ENCODE peak calls at places on chromosomes 2 and 18, in ten cellular contexts. N is right atrium auricular region, C is breast epithelium, W is OCI-LY7, E is psoas muscle, P is body of pancreas, O is uterus, A is H9, X is IMR-90, B is left ventricle myocardium inferior. Z is an unnamed sample.

GRCh38 chr2:214484239-214484638 is 73.4 kb downstream of the VWC2L start:
- DNase-seq in N (no peak), C (no peak), W (no peak), E (no peak), P (no peak), O (no peak), A (no peak), X (no peak), B (no peak), Z (no peak)

GRCh38 chr2:219697811-219698683 is 70.6 kb downstream of the SLC4A3 start:
- DNase-seq in N (peak; percentile 32), C (no peak), W (no peak), E (peak; percentile 57), P (no peak), O (no peak), A (no peak), X (no peak), B (no peak), Z (no peak)

GRCh38 chr18:62663731-62664336 is 51.5 kb upstream of the PHLPP1 start:
- DNase-seq in N (no peak), C (no peak), W (no peak), E (no peak), P (no peak), O (no peak), A (no peak), X (peak; percentile 10), B (no peak), Z (no peak)

GRCh38 chr18:43238429-43238828 is 38.9 kb downstream of the SYT4 start:
- DNase-seq in N (no peak), C (no peak), W (no peak), E (no peak), P (no peak), O (no peak), A (no peak), X (no peak), B (no peak), Z (no peak)

GRCh38 chr2:215624423-215624829 is 188.6 kb upstream of the FN1 start:
- DNase-seq in N (peak; percentile 62), C (no peak), W (no peak), E (no peak), P (no peak), O (peak; percentile 61), A (no peak), X (peak; percentile 100), B (no peak), Z (peak; percentile 61)

GRCh38 chr2:100008960-100009359 is 133.4 kb downstream of the AFF3 start:
- DNase-seq in N (no peak), C (no peak), W (no peak), E (no peak), P (no peak), O (no peak), A (no peak), X (peak; percentile 76), B (no peak), Z (no peak)

GRCh38 chr2:104444392-104444791 is 409.5 kb upstream of the POU3F3 start:
- DNase-seq in N (no peak), C (no peak), W (no peak), E (no peak), P (no peak), O (no peak), A (no peak), X (no peak), B (no peak), Z (no peak)

GRCh38 chr2:136411946-136412345 is 294.0 kb upstream of the CXCR4 start:
- DNase-seq in N (no peak), C (no peak), W (no peak), E (no peak), P (no peak), O (no peak), A (no peak), X (no peak), B (no peak), Z (no peak)

GRCh38 chr2:113750385-113750784 is 6.1 kb downstream of the SLC35F5 start:
- DNase-seq in N (no peak), C (no peak), W (no peak), E (no peak), P (no peak), O (no peak), A (no peak), X (no peak), B (no peak), Z (no peak)

GRCh38 chr2:238846503-238847431 is 1.1 kb upstream of the TWIST2 start:
- DNase-seq in N (no peak), C (no peak), W (no peak), E (no peak), P (no peak), O (peak; percentile 44), A (peak; percentile 55), X (no peak), B (no peak), Z (peak; percentile 26)

GRCh38 chr18:23498877-23499570 is 4.3 kb upstream of the RMC1 start:
- DNase-seq in N (peak; percentile 71), C (peak; percentile 47), W (peak; percentile 93), E (peak; percentile 66), P (peak; percentile 71), O (peak; percentile 61), A (peak; percentile 79), X (peak; percentile 74), B (peak; percentile 30), Z (peak; percentile 73)

GRCh38 chr2:24491626-24492282 is 700 bp downstream of the NCOA1 start:
- DNase-seq in N (no peak), C (peak; percentile 26), W (peak; percentile 54), E (peak; percentile 81), P (peak; percentile 45), O (peak; percentile 40), A (peak; percentile 43), X (no peak), B (peak; percentile 61), Z (peak; percentile 53)

GRCh38 chr2:37523861-37524362 is 147.5 kb downstream of the CDC42EP3 start:
- DNase-seq in N (peak; percentile 69), C (peak; percentile 72), W (no peak), E (no peak), P (peak; percentile 17), O (peak; percentile 90), A (no peak), X (peak; percentile 82), B (no peak), Z (peak; percentile 50)

GRCh38 chr2:160317113-160318099 is 117.3 kb upstream of the ITGB6 start:
- DNase-seq in N (no peak), C (no peak), W (no peak), E (no peak), P (no peak), O (no peak), A (no peak), X (no peak), B (no peak), Z (no peak)

GRCh38 chr18:74242451-74243096 is 49.2 kb downstream of the CYB5A start:
- DNase-seq in N (peak; percentile 59), C (no peak), W (no peak), E (no peak), P (peak; percentile 62), O (no peak), A (no peak), X (no peak), B (no peak), Z (no peak)

GRCh38 chr2:27076323-27076722 is 2.1 kb upstream of the EMILIN1 start:
- DNase-seq in N (no peak), C (no peak), W (no peak), E (no peak), P (no peak), O (no peak), A (no peak), X (no peak), B (no peak), Z (no peak)

GRCh38 chr2:27078267-27079194 is at the start of gene EMILIN1:
- DNase-seq in N (peak; percentile 85), C (peak; percentile 66), W (no peak), E (peak; percentile 90), P (peak; percentile 49), O (peak; percentile 96), A (peak; percentile 49), X (peak; percentile 96), B (peak; percentile 88), Z (peak; percentile 66)

GRCh38 chr2:27079233-27080139 is 1.1 kb downstream of the EMILIN1 start:
- DNase-seq in N (no peak), C (no peak), W (no peak), E (no peak), P (no peak), O (no peak), A (no peak), X (no peak), B (no peak), Z (no peak)

GRCh38 chr2:27075219-27075871 is 3.1 kb upstream of the EMILIN1 start:
- DNase-seq in N (no peak), C (no peak), W (peak; percentile 81), E (peak; percentile 71), P (no peak), O (peak; percentile 46), A (no peak), X (peak; percentile 26), B (peak; percentile 66), Z (peak; percentile 50)

GRCh38 chr2:27077231-27077630 is 1.2 kb upstream of the EMILIN1 start:
- DNase-seq in N (no peak), C (no peak), W (peak; percentile 59), E (no peak), P (no peak), O (no peak), A (no peak), X (no peak), B (no peak), Z (no peak)
- H3K27ac ChIP-seq in N (no peak overlapping the region), C (no peak overlapping the region), W (peak overlapping the region; percentile 46), E (no peak overlapping the region), P (no peak overlapping the region), O (peak overlapping the region; percentile 92), A (no peak overlapping the region), X (peak overlapping the region; percentile 2), B (peak overlapping the region; percentile 93), Z (no peak overlapping the region)

GRCh38 chr2:127649684-127650040 is 3.7 kb downstream of the GPR17 start:
- DNase-seq in N (peak; percentile 90), C (no peak), W (peak; percentile 85), E (peak; percentile 89), P (peak; percentile 84), O (peak; percentile 85), A (peak; percentile 87), X (peak; percentile 77), B (no peak), Z (peak; percentile 89)
- H3K4me1 ChIP-seq in N (no peaks in the 10 kb centered on the region), C (no peaks in the 10 kb centered on the region), W (no peaks in the 10 kb centered on the region), E (peaks cover 16% of the 10 kb centered on the region), P (peaks cover 12% of the 10 kb centered on the region), O (no peaks in the 10 kb centered on the region), A (no peaks in the 10 kb centered on the region), X (peaks cover 7% of the 10 kb centered on the region), B (peaks cover 98% of the 10 kb centered on the region), Z (peaks cover 40% of the 10 kb centered on the region)

DNA sequence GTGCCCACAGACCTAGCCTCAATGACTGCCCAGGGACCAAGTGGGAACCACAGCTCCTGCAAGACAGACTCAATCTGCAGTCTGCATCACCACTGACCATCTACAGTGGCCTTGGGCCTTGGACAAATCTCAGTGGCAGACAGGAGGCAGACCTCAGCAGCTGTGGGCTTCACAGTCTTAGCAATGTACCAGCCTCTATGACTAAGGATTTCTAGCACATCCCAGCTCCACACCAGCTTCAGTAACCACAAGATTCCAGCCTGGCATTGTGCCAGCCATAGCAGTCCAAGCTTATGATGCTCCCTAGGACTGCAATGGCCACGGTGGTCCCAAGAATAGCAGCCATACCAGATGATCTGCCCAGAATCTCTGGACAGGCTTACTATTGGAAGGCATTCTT is 19.6 kb upstream of the WDR75 start:
- DNase-seq in N (no peak), C (no peak), W (no peak), E (no peak), P (no peak), O (no peak), A (no peak), X (peak; percentile 89), B (no peak), Z (no peak)
- TF ChIP-seq CTCF in N (no peak), C (no peak), W (no peak), E (no peak), P (no peak), O (no peak), A (no peak), X (no peak), B (no peak), Z (no peak)

GRCh38 chr2:237326250-237327171 is 87.5 kb downstream of the COL6A3 start:
- DNase-seq in N (peak; percentile 58), C (no peak), W (no peak), E (no peak), P (no peak), O (no peak), A (no peak), X (peak; percentile 87), B (no peak), Z (no peak)
- H3K27ac ChIP-seq in N (peak overlapping the region; percentile 74), C (peak overlapping the region; percentile 60), W (no peak overlapping the region), E (no peak overlapping the region), P (no peak overlapping the region), O (peak overlapping the region; percentile 99), A (no peak overlapping the region), X (peak overlapping the region; percentile 88), B (peak overlapping the region; percentile 91), Z (no peak overlapping the region)

Z was measured in lung.